ENCODE peak calls at places on chromosomes 6 and 20, in six cellular contexts. N is NCI-H2029, W is astrocyte of the hippocampus, O is HT1080, T is BJ, B is NCI-H187. M is an unnamed sample.

GRCh38 chr6:14690120-14691056 is 555.5 kb upstream of the JARID2 start:
- DNase-seq in W (no peak), N (no peak), O (no peak), B (no peak), T (no peak), M (no peak)

GRCh38 chr20:13953227-13953626 is 37.2 kb downstream of the SEL1L2 start:
- DNase-seq in T (no peak), N (no peak), B (no peak), O (no peak), W (no peak), M (no peak)

GRCh38 chr6:16582437-16583150 is 178.7 kb downstream of the ATXN1 start:
- DNase-seq in N (no peak), T (no peak), O (no peak), B (no peak), W (peak; percentile 14), M (no peak)

GRCh38 chr6:106027760-106028159 is 58.4 kb upstream of the PRDM1 start:
- DNase-seq in B (no peak), W (no peak), O (no peak), N (peak; percentile 22), T (no peak), M (no peak)

GRCh38 chr20:44218441-44218840 is 7.9 kb upstream of the OSER1 start:
- DNase-seq in N (no peak), W (peak; percentile 29), O (no peak), B (no peak), T (no peak), M (no peak)

GRCh38 chr6:46347669-46348068 is 143.6 kb downstream of the RCAN2 start:
- DNase-seq in N (no peak), O (peak; percentile 13), B (no peak), W (peak; percentile 7), T (no peak), M (no peak)

GRCh38 chr6:7502743-7503142 is 38.7 kb upstream of the DSP start:
- DNase-seq in N (no peak), O (no peak), T (no peak), B (peak; percentile 10), W (no peak), M (no peak)

GRCh38 chr6:135325624-135326424 is 144.7 kb downstream of the MYB start:
- DNase-seq in B (no peak), W (no peak), T (no peak), N (no peak), O (no peak), M (no peak)

GRCh38 chr6:65638047-65638831 is 68.8 kb downstream of the EYS start:
- DNase-seq in W (no peak), B (no peak), T (no peak), N (no peak), O (peak; percentile 48), M (no peak)

GRCh38 chr20:10660661-10661060 is 13.1 kb downstream of the JAG1 start:
- DNase-seq in N (no peak), W (peak; percentile 58), B (no peak), T (no peak), O (no peak), M (no peak)

GRCh38 chr20:48384147-48384818 is 443.5 kb downstream of the PREX1 start:
- DNase-seq in T (no peak), W (no peak), O (no peak), B (no peak), N (no peak), M (no peak)

GRCh38 chr6:26485401-26485800 is 14.7 kb upstream of the BTN1A1 start:
- DNase-seq in N (no peak), O (no peak), T (no peak), W (no peak), B (no peak), M (no peak)

GRCh38 chr6:29653452-29654038 is 3.3 kb upstream of the MOG start:
- DNase-seq in N (peak; percentile 62), B (no peak), W (peak; percentile 83), T (no peak), O (no peak), M (peak; percentile 5)

GRCh38 chr20:15475483-15475882 is 1097.8 kb downstream of the KIF16B start:
- DNase-seq in B (peak; percentile 9), O (peak; percentile 58), W (peak; percentile 22), N (peak; percentile 30), T (no peak), M (no peak)

GRCh38 chr6:17101422-17102257 is at the start of gene STMND1:
- DNase-seq in B (peak; percentile 6), N (peak; percentile 62), W (peak; percentile 72), T (no peak), O (no peak), M (no peak)